ENCODE peak calls at places on chromosomes 7 and 10, in ten cellular contexts. X is left ventricle myocardium inferior, M is Peyer's patch, S is stomach, O is fibroblast of lung, C is H9, Q is GM23248, U is right cardiac atrium, B is lower lobe of right lung, P is left lung. N is an unnamed sample.

GRCh38 chr7:106190589-106191330 is 78.6 kb upstream of the SYPL1 start:
- DNase-seq in X (no peak), M (no peak), S (no peak), O (no peak), C (no peak), Q (no peak), U (no peak), B (no peak), P (no peak), N (no peak)

GRCh38 chr10:74586088-74586585 is 240.3 kb upstream of the KAT6B start:
- DNase-seq in X (no peak), M (peak; percentile 27), S (no peak), O (peak; percentile 66), C (no peak), Q (peak; percentile 24), U (no peak), B (no peak), P (no peak), N (no peak)

GRCh38 chr7:12322287-12322902 is 81.3 kb downstream of the VWDE start:
- DNase-seq in X (no peak), M (no peak), S (no peak), O (peak; percentile 64), C (no peak), Q (peak; percentile 36), U (no peak), B (no peak), P (no peak), N (no peak)

GRCh38 chr7:108093903-108094302 is 36.3 kb downstream of the LAMB4 start:
- DNase-seq in X (no peak), M (no peak), S (no peak), O (peak; percentile 68), C (no peak), Q (peak; percentile 56), U (no peak), B (no peak), P (no peak), N (no peak)

GRCh38 chr7:20596653-20597052 is 18.8 kb upstream of the ABCB5 start:
- DNase-seq in X (no peak), M (no peak), S (no peak), O (peak; percentile 83), C (no peak), Q (peak; percentile 93), U (no peak), B (no peak), P (no peak), N (no peak)

GRCh38 chr7:44894881-44895600 is 9.7 kb upstream of the PURB start:
- DNase-seq in X (no peak), M (no peak), S (no peak), O (peak; percentile 24), C (no peak), Q (no peak), U (no peak), B (no peak), P (no peak), N (no peak)

GRCh38 chr10:48470115-48470892 is 134.6 kb downstream of the ARHGAP22 start:
- DNase-seq in X (no peak), M (no peak), S (peak; percentile 18), O (peak; percentile 9), C (peak; percentile 78), Q (no peak), U (no peak), B (no peak), P (no peak), N (peak; percentile 45)

GRCh38 chr10:97278491-97278989 is 13.9 kb downstream of the ARHGAP19 start:
- DNase-seq in X (no peak), M (no peak), S (no peak), O (peak; percentile 99), C (no peak), Q (peak; percentile 82), U (no peak), B (no peak), P (no peak), N (no peak)

GRCh38 chr7:1554332-1555045 is 1.5 kb downstream of the TMEM184A start:
- DNase-seq in X (no peak), M (no peak), S (no peak), O (no peak), C (no peak), Q (no peak), U (peak; percentile 56), B (no peak), P (no peak), N (no peak)

GRCh38 chr7:1557771-1558170 is 1.8 kb upstream of the TMEM184A start:
- DNase-seq in X (no peak), M (no peak), S (no peak), O (no peak), C (no peak), Q (no peak), U (no peak), B (peak; percentile 30), P (no peak), N (no peak)

GRCh38 chr7:1555046-1555812 is 776 bp downstream of the TMEM184A start:
- DNase-seq in X (no peak), M (no peak), S (peak; percentile 67), O (peak; percentile 79), C (no peak), Q (peak; percentile 86), U (peak; percentile 68), B (no peak), P (no peak), N (no peak)

GRCh38 chr7:1557006-1557405 is 1.0 kb upstream of the TMEM184A start:
- DNase-seq in X (no peak), M (no peak), S (no peak), O (no peak), C (no peak), Q (no peak), U (no peak), B (no peak), P (no peak), N (no peak)

DNA sequence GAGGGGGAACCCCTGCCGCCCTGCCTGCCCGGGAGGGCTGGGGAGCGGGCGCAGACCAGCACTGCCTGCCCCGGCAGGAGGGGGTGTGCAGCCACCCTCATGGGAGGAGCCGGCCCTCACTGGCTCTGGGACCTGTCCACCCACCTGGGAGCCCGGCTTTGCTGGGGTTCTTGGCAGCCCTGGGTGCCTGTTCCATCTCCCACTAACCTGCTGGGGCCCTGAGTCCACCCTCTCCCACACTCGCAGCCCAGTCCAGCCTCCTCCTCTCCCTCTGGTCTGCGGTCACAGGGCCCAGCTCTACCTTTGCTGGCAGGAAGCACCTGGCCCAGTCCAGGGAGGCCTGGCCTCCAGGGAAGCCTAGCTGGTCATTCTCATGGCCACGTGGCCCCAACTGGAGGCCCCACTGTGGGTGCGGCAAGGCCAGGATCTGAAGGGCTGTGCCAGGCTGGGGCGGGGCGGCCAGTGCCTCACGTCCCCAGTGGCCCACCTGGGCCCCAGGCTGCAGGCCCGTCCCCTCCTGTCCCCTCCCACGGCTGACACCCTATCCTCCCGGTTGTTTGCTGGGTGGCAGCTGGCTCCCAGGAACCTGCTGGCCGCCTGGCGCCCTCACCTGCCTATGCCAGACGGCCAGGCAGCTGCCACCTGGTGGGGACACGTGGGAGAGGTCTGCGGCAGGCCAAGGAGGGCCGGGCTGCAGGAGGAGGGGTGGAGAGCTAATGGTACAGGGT is at the start of gene TMEM184A:
- DNase-seq in X (no peak), M (peak; percentile 54), S (peak; percentile 96), O (no peak), C (peak; percentile 86), Q (no peak), U (peak; percentile 73), B (peak; percentile 87), P (peak; percentile 77), N (peak; percentile 90)
- H3K27ac ChIP-seq in X (no peak within 1 kb of the TSS), M (no peak within 1 kb of the TSS), S (peak within 1 kb of the TSS; percentile 82), O (peak within 1 kb of the TSS; percentile 23), C (no peak within 1 kb of the TSS), Q (no peak within 1 kb of the TSS), U (no peak within 1 kb of the TSS), B (peak within 1 kb of the TSS; percentile 53), P (peak within 1 kb of the TSS; percentile 38), N (peak within 1 kb of the TSS; percentile 19)

DNA sequence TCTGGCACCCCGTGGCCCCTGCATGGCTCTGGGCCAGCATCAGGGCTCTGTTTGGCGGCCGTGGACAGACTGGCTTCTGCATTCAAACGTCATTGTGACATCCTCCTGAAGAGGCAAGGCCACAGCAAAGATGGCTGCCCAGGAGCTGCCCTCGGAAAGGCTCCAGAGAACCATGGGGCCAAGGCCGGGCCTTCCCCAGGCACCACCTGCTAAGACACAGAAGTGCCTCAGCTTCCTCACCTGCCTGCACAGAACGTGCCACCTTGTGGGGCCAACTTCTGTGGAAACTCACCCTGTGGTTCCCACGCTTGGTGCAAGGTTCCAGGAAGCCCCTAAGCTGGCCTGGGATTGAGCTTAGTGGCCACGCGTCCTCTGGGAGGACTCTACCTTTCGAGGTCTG is 396.9 kb downstream of the PTPRN2 start:
- DNase-seq in X (no peak), M (no peak), S (no peak), O (no peak), C (no peak), Q (no peak), U (no peak), B (no peak), P (no peak), N (no peak)
- H3K9me3 ChIP-seq in X (peaks cover 17% of the 10 kb centered on the region), M (no peaks in the 10 kb centered on the region), S (peaks cover 13% of the 10 kb centered on the region), O (no peaks in the 10 kb centered on the region), C (no peaks in the 10 kb centered on the region), Q (no peaks in the 10 kb centered on the region), U (no peaks in the 10 kb centered on the region), B (peaks cover 14% of the 10 kb centered on the region), P (peaks cover 71% of the 10 kb centered on the region), N (peaks cover 9% of the 10 kb centered on the region)

GRCh38 chr10:71244638-71245419 is 32.5 kb downstream of the UNC5B start:
- DNase-seq in X (peak; percentile 71), M (no peak), S (peak; percentile 39), O (peak; percentile 96), C (no peak), Q (peak; percentile 87), U (peak; percentile 89), B (peak; percentile 54), P (no peak), N (no peak)

GRCh38 chr10:71241899-71242620 is 29.7 kb downstream of the UNC5B start:
- DNase-seq in X (peak; percentile 52), M (no peak), S (no peak), O (no peak), C (no peak), Q (peak; percentile 36), U (peak; percentile 76), B (no peak), P (no peak), N (no peak)

GRCh38 chr10:71241114-71241898 is 28.9 kb downstream of the UNC5B start:
- DNase-seq in X (peak; percentile 74), M (no peak), S (no peak), O (peak; percentile 80), C (no peak), Q (peak; percentile 60), U (peak; percentile 85), B (no peak), P (no peak), N (no peak)

GRCh38 chr10:71243756-71244637 is 31.6 kb downstream of the UNC5B start:
- DNase-seq in X (peak; percentile 15), M (no peak), S (no peak), O (peak; percentile 60), C (no peak), Q (peak; percentile 85), U (peak; percentile 66), B (peak; percentile 36), P (no peak), N (no peak)

DNA sequence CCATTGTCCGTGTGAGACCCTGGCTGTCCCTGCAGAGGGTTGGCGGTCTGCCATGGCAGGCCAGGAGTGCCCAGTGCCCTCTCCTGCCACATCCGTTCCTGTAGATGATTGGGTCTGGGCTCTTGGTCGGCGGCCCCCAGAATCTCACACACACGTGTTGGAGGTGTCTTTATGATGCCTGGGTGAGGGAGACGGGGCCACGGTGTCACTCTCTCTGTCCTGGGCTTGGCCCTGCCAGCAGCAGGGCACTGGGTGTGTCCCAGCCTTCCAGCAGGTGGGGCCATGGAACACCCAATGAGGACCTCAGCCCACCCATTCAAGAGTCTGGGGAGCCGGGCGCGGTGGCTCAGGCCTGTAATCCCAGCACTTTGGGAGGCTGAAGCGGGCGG is 30.2 kb downstream of the UNC5B start:
- DNase-seq in X (peak; percentile 43), M (no peak), S (no peak), O (no peak), C (peak; percentile 62), Q (no peak), U (peak; percentile 80), B (no peak), P (no peak), N (no peak)
- H3K4me1 ChIP-seq in X (peaks cover 100% of the 10 kb centered on the region), M (peaks cover 12% of the 10 kb centered on the region), S (peaks cover 62% of the 10 kb centered on the region), O (peaks cover 25% of the 10 kb centered on the region), C (no peaks in the 10 kb centered on the region), Q (peaks cover 20% of the 10 kb centered on the region), U (peaks cover 52% of the 10 kb centered on the region), B (peaks cover 82% of the 10 kb centered on the region), P (peaks cover 70% of the 10 kb centered on the region), N (peaks cover 70% of the 10 kb centered on the region)

GRCh38 chr7:134919240-134919641 is 67.1 kb upstream of the AGBL3 start:
- DNase-seq in X (no peak), M (no peak), S (no peak), O (peak; percentile 27), C (no peak), Q (no peak), U (no peak), B (no peak), P (no peak), N (no peak)
- H3K27ac ChIP-seq in X (peak overlapping the region; percentile 65), M (no peak overlapping the region), S (peak overlapping the region; percentile 35), O (peak overlapping the region; percentile 22), C (no peak overlapping the region), Q (peak overlapping the region; percentile 50), U (no peak overlapping the region), B (no peak overlapping the region), P (no peak overlapping the region), N (no peak overlapping the region)

N was measured in upper lobe of right lung.